ENCODE peak calls at places on chromosomes 4 and X, in eight cellular contexts. One of them, this sample, is unnamed.

GRCh38 chr4:40221744-40222143 is 24.9 kb downstream of the RHOH start:
- DNase-seq in CMK: no peak
- DNase-seq in activated CD4-positive, alpha-beta T cell treated with anti-CD3 and anti-CD28 coated beads for 48 hours: no peak
- DNase-seq in EL: no peak
- DNase-seq in neural progenitor cell: no peak
- DNase-seq in SW480: no peak
- DNase-seq in CD8-positive, alpha-beta memory T cell: no peak
- DNase-seq in AG08395: no peak
- DNase-seq in this sample: no peak

GRCh38 chr4:123352240-123352945 is 44.2 kb upstream of the SPRY1 start:
- DNase-seq in CMK: no peak
- DNase-seq in activated CD4-positive, alpha-beta T cell treated with anti-CD3 and anti-CD28 coated beads for 48 hours: no peak
- DNase-seq in EL: no peak
- DNase-seq in neural progenitor cell: no peak
- DNase-seq in SW480: peak
- DNase-seq in CD8-positive, alpha-beta memory T cell: no peak
- DNase-seq in AG08395: peak
- DNase-seq in this sample: no peak

GRCh38 chr4:172554588-172554987 is 614.0 kb upstream of the GALNT7 start:
- DNase-seq in CMK: no peak
- DNase-seq in activated CD4-positive, alpha-beta T cell treated with anti-CD3 and anti-CD28 coated beads for 48 hours: no peak
- DNase-seq in EL: no peak
- DNase-seq in neural progenitor cell: no peak
- DNase-seq in SW480: no peak
- DNase-seq in CD8-positive, alpha-beta memory T cell: no peak
- DNase-seq in AG08395: no peak
- DNase-seq in this sample: no peak

GRCh38 chr4:10289534-10289899 is 167.7 kb downstream of the ZNF518B start:
- DNase-seq in CMK: no peak
- DNase-seq in activated CD4-positive, alpha-beta T cell treated with anti-CD3 and anti-CD28 coated beads for 48 hours: no peak
- DNase-seq in EL: no peak
- DNase-seq in neural progenitor cell: no peak
- DNase-seq in SW480: no peak
- DNase-seq in CD8-positive, alpha-beta memory T cell: no peak
- DNase-seq in AG08395: no peak
- DNase-seq in this sample: no peak

GRCh38 chr4:8130346-8131066 is 28.1 kb downstream of the ABLIM2 start:
- DNase-seq in CMK: no peak
- DNase-seq in activated CD4-positive, alpha-beta T cell treated with anti-CD3 and anti-CD28 coated beads for 48 hours: no peak
- DNase-seq in EL: no peak
- DNase-seq in neural progenitor cell: no peak
- DNase-seq in SW480: no peak
- DNase-seq in CD8-positive, alpha-beta memory T cell: no peak
- DNase-seq in AG08395: no peak
- DNase-seq in this sample: no peak

GRCh38 chr4:189021831-189022230 is 882.6 kb downstream of the TRIML1 start:
- DNase-seq in CMK: no peak
- DNase-seq in activated CD4-positive, alpha-beta T cell treated with anti-CD3 and anti-CD28 coated beads for 48 hours: no peak
- DNase-seq in EL: peak
- DNase-seq in neural progenitor cell: peak
- DNase-seq in SW480: no peak
- DNase-seq in CD8-positive, alpha-beta memory T cell: no peak
- DNase-seq in AG08395: peak
- DNase-seq in this sample: no peak

GRCh38 chrX:66030505-66031317 is 9.2 kb downstream of the VSIG4 start:
- DNase-seq in CMK: no peak
- DNase-seq in activated CD4-positive, alpha-beta T cell treated with anti-CD3 and anti-CD28 coated beads for 48 hours: peak
- DNase-seq in EL: peak
- DNase-seq in neural progenitor cell: peak
- DNase-seq in SW480: peak
- DNase-seq in CD8-positive, alpha-beta memory T cell: peak
- DNase-seq in AG08395: peak
- DNase-seq in this sample: no peak

GRCh38 chr4:20026456-20026855 is 225.2 kb upstream of the SLIT2 start:
- DNase-seq in CMK: no peak
- DNase-seq in activated CD4-positive, alpha-beta T cell treated with anti-CD3 and anti-CD28 coated beads for 48 hours: no peak
- DNase-seq in EL: no peak
- DNase-seq in neural progenitor cell: no peak
- DNase-seq in SW480: no peak
- DNase-seq in CD8-positive, alpha-beta memory T cell: no peak
- DNase-seq in AG08395: peak
- DNase-seq in this sample: no peak

GRCh38 chrX:11406109-11406755 is 113.0 kb downstream of the AMELX start:
- DNase-seq in CMK: no peak
- DNase-seq in activated CD4-positive, alpha-beta T cell treated with anti-CD3 and anti-CD28 coated beads for 48 hours: no peak
- DNase-seq in EL: peak
- DNase-seq in neural progenitor cell: no peak
- DNase-seq in SW480: no peak
- DNase-seq in CD8-positive, alpha-beta memory T cell: no peak
- DNase-seq in AG08395: no peak
- DNase-seq in this sample: no peak

GRCh38 chr4:88195666-88196365 is 37.4 kb upstream of the ABCG2 start:
- DNase-seq in CMK: no peak
- DNase-seq in activated CD4-positive, alpha-beta T cell treated with anti-CD3 and anti-CD28 coated beads for 48 hours: no peak
- DNase-seq in EL: no peak
- DNase-seq in neural progenitor cell: peak
- DNase-seq in SW480: no peak
- DNase-seq in CD8-positive, alpha-beta memory T cell: no peak
- DNase-seq in AG08395: no peak
- DNase-seq in this sample: no peak

GRCh38 chrX:26411045-26411444 is 195.1 kb downstream of the MAGEB5 start:
- DNase-seq in CMK: no peak
- DNase-seq in activated CD4-positive, alpha-beta T cell treated with anti-CD3 and anti-CD28 coated beads for 48 hours: no peak
- DNase-seq in EL: no peak
- DNase-seq in neural progenitor cell: no peak
- DNase-seq in SW480: no peak
- DNase-seq in CD8-positive, alpha-beta memory T cell: no peak
- DNase-seq in AG08395: no peak
- DNase-seq in this sample: no peak

GRCh38 chr4:168496834-168497233 is at the start of gene PALLD:
- DNase-seq in CMK: no peak
- DNase-seq in activated CD4-positive, alpha-beta T cell treated with anti-CD3 and anti-CD28 coated beads for 48 hours: no peak
- DNase-seq in EL: no peak
- DNase-seq in neural progenitor cell: no peak
- DNase-seq in SW480: no peak
- DNase-seq in CD8-positive, alpha-beta memory T cell: no peak
- DNase-seq in AG08395: peak
- DNase-seq in this sample: no peak

GRCh38 chr4:139859876-139860275 is 194.3 kb downstream of the MGST2 start:
- DNase-seq in CMK: no peak
- DNase-seq in activated CD4-positive, alpha-beta T cell treated with anti-CD3 and anti-CD28 coated beads for 48 hours: no peak
- DNase-seq in EL: no peak
- DNase-seq in neural progenitor cell: no peak
- DNase-seq in SW480: no peak
- DNase-seq in CD8-positive, alpha-beta memory T cell: no peak
- DNase-seq in AG08395: no peak
- DNase-seq in this sample: no peak

GRCh38 chrX:37425370-37425769 is 76.2 kb downstream of the PRRG1 start:
- DNase-seq in CMK: no peak
- DNase-seq in activated CD4-positive, alpha-beta T cell treated with anti-CD3 and anti-CD28 coated beads for 48 hours: no peak
- DNase-seq in EL: peak
- DNase-seq in neural progenitor cell: no peak
- DNase-seq in SW480: no peak
- DNase-seq in CD8-positive, alpha-beta memory T cell: no peak
- DNase-seq in AG08395: no peak
- DNase-seq in this sample: no peak

GRCh38 chr4:8909548-8909947 is 37.9 kb upstream of the HMX1 start:
- DNase-seq in CMK: no peak
- DNase-seq in activated CD4-positive, alpha-beta T cell treated with anti-CD3 and anti-CD28 coated beads for 48 hours: no peak
- DNase-seq in EL: no peak
- DNase-seq in neural progenitor cell: no peak
- DNase-seq in SW480: no peak
- DNase-seq in CD8-positive, alpha-beta memory T cell: no peak
- DNase-seq in AG08395: no peak
- DNase-seq in this sample: no peak

This sample was measured in B cell.